ENCODE peak calls at places on chromosome 19, in ten cellular contexts. Q, F, H, A, C, S, E, U, Y and Z are unnamed samples.

GRCh38 chr19:23972161-23972560 is 57.5 kb downstream of the ZNF726 start:
- DNase-seq in Q (no peak), F (no peak), H (no peak), A (no peak), C (no peak), S (no peak), E (no peak), U (no peak), Y (no peak), Z (no peak)

GRCh38 chr19:39140195-39140516 is 14.6 kb downstream of the PAK4 start:
- DNase-seq in Q (no peak), F (no peak), H (no peak), A (no peak), C (no peak), S (no peak), E (no peak), U (no peak), Y (no peak), Z (no peak)

GRCh38 chr19:55153652-55154264 is 3.8 kb downstream of the TNNI3 start:
- DNase-seq in Q (no peak), F (no peak), H (no peak), A (no peak), C (no peak), S (no peak), E (no peak), U (no peak), Y (no peak), Z (no peak)

GRCh38 chr19:42290523-42291436 is 11.2 kb upstream of the PRR19 start:
- DNase-seq in Q (no peak), F (peak), H (no peak), A (peak), C (no peak), S (peak), E (no peak), U (no peak), Y (peak), Z (peak)

GRCh38 chr19:30596813-30597399 is 224.7 kb downstream of the ZNF536 start:
- DNase-seq in Q (no peak), F (no peak), H (no peak), A (no peak), C (no peak), S (no peak), E (no peak), U (no peak), Y (no peak), Z (no peak)

GRCh38 chr19:5235458-5236219 is 105.0 kb downstream of the PTPRS start:
- DNase-seq in Q (no peak), F (no peak), H (no peak), A (no peak), C (no peak), S (no peak), E (no peak), U (no peak), Y (no peak), Z (no peak)

GRCh38 chr19:51103811-51104470 is 4.3 kb downstream of the CTU1 start:
- DNase-seq in Q (no peak), F (no peak), H (no peak), A (no peak), C (no peak), S (no peak), E (no peak), U (no peak), Y (no peak), Z (no peak)

GRCh38 chr19:33868076-33868735 is 71.5 kb downstream of the KCTD15 start:
- DNase-seq in Q (no peak), F (no peak), H (no peak), A (no peak), C (no peak), S (no peak), E (no peak), U (peak), Y (no peak), Z (no peak)

GRCh38 chr19:53507523-53508442 is 30.2 kb upstream of the ZNF331 start:
- DNase-seq in Q (no peak), F (no peak), H (no peak), A (no peak), C (no peak), S (no peak), E (no peak), U (no peak), Y (no peak), Z (no peak)

GRCh38 chr19:48837081-48837524 is 812 bp upstream of the HSD17B14 start:
- DNase-seq in Q (peak), F (peak), H (peak), A (peak), C (peak), S (peak), E (peak), U (peak), Y (peak), Z (peak)

GRCh38 chr19:36225219-36225892 is 10.4 kb downstream of the ZNF146 start:
- DNase-seq in Q (no peak), F (no peak), H (no peak), A (no peak), C (no peak), S (no peak), E (no peak), U (no peak), Y (no peak), Z (peak)

GRCh38 chr19:29875931-29876330 is 64.1 kb downstream of the CCNE1 start:
- DNase-seq in Q (no peak), F (no peak), H (no peak), A (no peak), C (no peak), S (no peak), E (no peak), U (no peak), Y (no peak), Z (no peak)